ENCODE peak calls at places on chromosome 14, in six cellular contexts. T, O, A, D, Z and R are unnamed samples.

GRCh38 chr14:36293824-36294223 is 26.6 kb downstream of the MBIP start:
- DNase-seq in T (no peak), O (no peak), A (peak; percentile 46), D (no peak), Z (no peak), R (peak; percentile 49)

GRCh38 chr14:100451264-100451663 is 128.1 kb downstream of the SLC25A47 start:
- DNase-seq in T (no peak), O (no peak), A (no peak), D (no peak), Z (no peak), R (no peak)

GRCh38 chr14:55117816-55118441 is 11.1 kb upstream of the LGALS3 start:
- DNase-seq in T (no peak), O (no peak), A (no peak), D (no peak), Z (no peak), R (peak; percentile 87)

GRCh38 chr14:51449666-51450061 is 202.0 kb upstream of the FRMD6 start:
- DNase-seq in T (no peak), O (no peak), A (no peak), D (no peak), Z (no peak), R (no peak)

GRCh38 chr14:97806871-97807270 is 1009.7 kb downstream of the VRK1 start:
- DNase-seq in T (no peak), O (no peak), A (no peak), D (no peak), Z (no peak), R (no peak)

GRCh38 chr14:75976838-75977237 is 5.0 kb downstream of the TGFB3 start:
- DNase-seq in T (no peak), O (no peak), A (peak; percentile 10), D (no peak), Z (no peak), R (no peak)

GRCh38 chr14:29273513-29273912 is 506.9 kb downstream of the FOXG1 start:
- DNase-seq in T (no peak), O (no peak), A (no peak), D (no peak), Z (no peak), R (no peak)

GRCh38 chr14:35301334-35302210 is 9.4 kb downstream of the PSMA6 start:
- DNase-seq in T (no peak), O (no peak), A (no peak), D (no peak), Z (no peak), R (no peak)

GRCh38 chr14:68396411-68396930 is 396.4 kb downstream of the ZFP36L1 start:
- DNase-seq in T (no peak), O (no peak), A (no peak), D (no peak), Z (no peak), R (peak; percentile 79)

GRCh38 chr14:64421166-64421565 is 33.0 kb downstream of the MTHFD1 start:
- DNase-seq in T (no peak), O (no peak), A (peak; percentile 87), D (no peak), Z (no peak), R (peak; percentile 47)

GRCh38 chr14:65200454-65200853 is 98.1 kb upstream of the MAX start:
- DNase-seq in T (no peak), O (no peak), A (peak; percentile 37), D (no peak), Z (no peak), R (peak; percentile 13)

GRCh38 chr14:71720978-71721624 is 211.1 kb upstream of the RGS6 start:
- DNase-seq in T (peak; percentile 57), O (peak; percentile 32), A (peak; percentile 88), D (no peak), Z (peak; percentile 45), R (peak; percentile 89)

GRCh38 chr14:100239200-100239839 is 376 bp downstream of the YY1 start:
- DNase-seq in T (no peak), O (no peak), A (peak; percentile 21), D (no peak), Z (peak; percentile 36), R (no peak)

GRCh38 chr14:64983439-64984310 is 3.0 kb upstream of the FNTB start:
- DNase-seq in T (peak; percentile 16), O (peak; percentile 65), A (peak; percentile 82), D (no peak), Z (no peak), R (peak; percentile 80)

GRCh38 chr14:88902850-88903249 is 78.4 kb downstream of the TTC8 start:
- DNase-seq in T (no peak), O (no peak), A (no peak), D (no peak), Z (no peak), R (no peak)

GRCh38 chr14:104467236-104467635 is 112.3 kb upstream of the C14orf180 start:
- DNase-seq in T (no peak), O (no peak), A (no peak), D (no peak), Z (no peak), R (no peak)

GRCh38 chr14:89418976-89419375 is 1.9 kb upstream of the FOXN3 start:
- DNase-seq in T (no peak), O (no peak), A (no peak), D (no peak), Z (no peak), R (no peak)

GRCh38 chr14:103834956-103835355 is 12.4 kb downstream of the PPP1R13B start:
- DNase-seq in T (no peak), O (no peak), A (no peak), D (no peak), Z (no peak), R (no peak)

GRCh38 chr14:35789651-35790050 is 19.4 kb downstream of the RALGAPA1 start:
- DNase-seq in T (no peak), O (no peak), A (no peak), D (no peak), Z (no peak), R (no peak)

GRCh38 chr14:71266994-71267636 is 359.9 kb downstream of the PCNX1 start:
- DNase-seq in T (no peak), O (no peak), A (peak; percentile 50), D (no peak), Z (no peak), R (peak; percentile 31)

GRCh38 chr14:92573761-92574498 is 60.3 kb downstream of the RIN3 start:
- DNase-seq in T (no peak), O (no peak), A (no peak), D (no peak), Z (no peak), R (no peak)

GRCh38 chr14:90495357-90496276 is 98.8 kb downstream of the CALM1 start:
- DNase-seq in T (no peak), O (peak; percentile 28), A (peak; percentile 78), D (no peak), Z (no peak), R (peak; percentile 76)

GRCh38 chr14:58014778-58015177 is 137.2 kb downstream of the ARMH4 start:
- DNase-seq in T (no peak), O (no peak), A (no peak), D (no peak), Z (no peak), R (no peak)

GRCh38 chr14:99946652-99947489 is 118.4 kb upstream of the EVL start:
- DNase-seq in T (no peak), O (peak; percentile 90), A (peak; percentile 44), D (no peak), Z (no peak), R (no peak)

GRCh38 chr14:92493024-92493423 is 20.6 kb upstream of the RIN3 start:
- DNase-seq in T (no peak), O (no peak), A (no peak), D (no peak), Z (peak; percentile 24), R (no peak)

GRCh38 chr14:23910081-23910875 is 43.3 kb upstream of the DHRS4 start:
- DNase-seq in T (peak; percentile 38), O (peak; percentile 73), A (peak; percentile 78), D (no peak), Z (peak; percentile 36), R (peak; percentile 51)

GRCh38 chr14:61701946-61702345 is 6.6 kb downstream of the HIF1A start:
- DNase-seq in T (no peak), O (no peak), A (no peak), D (no peak), Z (no peak), R (no peak)

GRCh38 chr14:61699092-61699491 is 3.8 kb downstream of the HIF1A start:
- DNase-seq in T (no peak), O (no peak), A (no peak), D (no peak), Z (no peak), R (peak; percentile 44)

GRCh38 chr14:61698216-61698980 is 3.1 kb downstream of the HIF1A start:
- DNase-seq in T (no peak), O (no peak), A (no peak), D (no peak), Z (no peak), R (peak; percentile 50)

GRCh38 chr14:61703342-61704129 is 8.2 kb downstream of the HIF1A start:
- DNase-seq in T (no peak), O (no peak), A (no peak), D (no peak), Z (no peak), R (no peak)

GRCh38 chr14:61700104-61700886 is 5.0 kb downstream of the HIF1A start:
- DNase-seq in T (no peak), O (no peak), A (no peak), D (no peak), Z (no peak), R (peak; percentile 49)
- H3K4me3 ChIP-seq in T (no peak overlapping the region), O (no peak overlapping the region), A (no peak overlapping the region), D (peak overlapping the region; percentile 95), Z (no peak overlapping the region), R (peak overlapping the region; percentile 93)

GRCh38 chr14:25406818-25407217 is 356.9 kb upstream of the STXBP6 start:
- DNase-seq in T (no peak), O (no peak), A (peak; percentile 12), D (no peak), Z (no peak), R (peak; percentile 21)
- TF ChIP-seq CTCF in T (peak; percentile 45), O (peak; percentile 65), A (peak; percentile 39), D (peak; percentile 12), Z (no peak), R (peak; percentile 23)

DNA sequence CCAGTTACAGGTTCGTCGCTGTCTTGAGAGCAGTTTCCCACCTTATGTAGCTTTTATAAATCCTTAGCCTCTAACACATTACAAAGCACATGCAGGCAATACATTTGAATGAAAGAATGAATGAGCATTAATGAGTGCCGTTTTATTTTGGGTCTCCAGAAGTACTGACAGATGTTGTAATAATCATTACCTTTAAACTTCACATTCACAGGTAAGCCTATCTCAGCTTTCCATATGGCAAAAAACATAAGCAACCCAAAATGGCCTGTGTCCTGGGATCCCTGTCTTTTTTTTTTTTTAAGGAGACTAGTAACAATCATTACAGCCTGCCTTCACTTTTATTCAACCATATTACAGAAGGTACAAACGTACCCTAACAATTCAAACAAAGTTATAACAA is 52.9 kb upstream of the FERMT2 start:
- DNase-seq in T (no peak), O (no peak), A (no peak), D (no peak), Z (no peak), R (no peak)
- H3K4me3 ChIP-seq in T (no peak overlapping the region), O (no peak overlapping the region), A (no peak overlapping the region), D (no peak overlapping the region), Z (no peak overlapping the region), R (no peak overlapping the region)

GRCh38 chr14:82710257-82710841 is 1176.7 kb upstream of the SEL1L start:
- DNase-seq in T (peak; percentile 3), O (peak; percentile 38), A (peak; percentile 81), D (no peak), Z (peak; percentile 72), R (peak; percentile 33)
- TF ChIP-seq CTCF in T (peak; percentile 69), O (peak; percentile 75), A (peak; percentile 84), D (peak; percentile 75), Z (peak; percentile 47), R (peak; percentile 54)